ENCODE peak calls at places on chromosomes 2 and 18, in four cellular contexts. M is GM12878, K is GM12891, Q is K562. U is an unnamed sample.

GRCh38 chr2:74179063-74179865 is 585 bp upstream of the MOB1A start:
- DNase-seq in M (no peak), K (no peak), Q (peak), U (peak)

GRCh38 chr18:40987581-40987980 is 967.5 kb upstream of the PIK3C3 start:
- DNase-seq in M (no peak), K (no peak), Q (no peak), U (no peak)

GRCh38 chr2:212841426-212841825 is 302.8 kb upstream of the ERBB4 start:
- DNase-seq in M (no peak), K (no peak), Q (no peak), U (no peak)

GRCh38 chr2:108988796-108989713 is at the start of gene EDAR:
- DNase-seq in M (no peak), K (peak), Q (peak), U (no peak)

GRCh38 chr18:11516988-11517630 is 92.3 kb upstream of the SLC35G4 start:
- DNase-seq in M (no peak), K (no peak), Q (no peak), U (no peak)

GRCh38 chr2:128371648-128372345 is 53.1 kb upstream of the HS6ST1 start:
- DNase-seq in M (no peak), K (no peak), Q (no peak), U (no peak)

GRCh38 chr18:23871410-23871809 is 143.1 kb upstream of the TTC39C start:
- DNase-seq in M (peak), K (peak), Q (no peak), U (no peak)

GRCh38 chr2:173664520-173664919 is 300.7 kb downstream of the SP3 start:
- DNase-seq in M (no peak), K (no peak), Q (no peak), U (no peak)

GRCh38 chr2:158459161-158460003 is 2.6 kb downstream of the PKP4 start:
- DNase-seq in M (no peak), K (no peak), Q (peak), U (no peak)

GRCh38 chr18:45527891-45528290 is 87.4 kb upstream of the SLC14A2 start:
- DNase-seq in M (no peak), K (no peak), Q (no peak), U (no peak)

GRCh38 chr2:171482877-171483276 is 39.4 kb upstream of the CYBRD1 start:
- DNase-seq in M (no peak), K (no peak), Q (no peak), U (no peak)

GRCh38 chr18:8045890-8046289 is 478.8 kb downstream of the PTPRM start:
- DNase-seq in M (no peak), K (no peak), Q (no peak), U (no peak)

GRCh38 chr2:64636105-64636873 is 17.4 kb downstream of the SERTAD2 start:
- DNase-seq in M (peak), K (peak), Q (no peak), U (peak)

GRCh38 chr2:201781583-201782051 is 884 bp upstream of the ALS2 start:
- DNase-seq in M (no peak), K (peak), Q (no peak), U (no peak)

GRCh38 chr18:35971661-35972196 is 750 bp upstream of the RMP24 start:
- DNase-seq in M (no peak), K (no peak), Q (no peak), U (no peak)

GRCh38 chr2:118048396-118048795 is 34.5 kb upstream of the CCDC93 start:
- DNase-seq in M (no peak), K (no peak), Q (no peak), U (no peak)

GRCh38 chr18:306608-307255 is 38.9 kb upstream of the THOC1 start:
- DNase-seq in M (no peak), K (no peak), Q (peak), U (no peak)

GRCh38 chr2:120344214-120344990 is 1.5 kb upstream of the INHBB start:
- DNase-seq in M (no peak), K (no peak), Q (no peak), U (no peak)

GRCh38 chr18:58046087-58046793 is 2.2 kb downstream of the NEDD4L start:
- DNase-seq in M (no peak), K (no peak), Q (no peak), U (no peak)

GRCh38 chr2:149562304-149562703 is 25.3 kb downstream of the MMADHC start:
- DNase-seq in M (no peak), K (no peak), Q (no peak), U (no peak)

GRCh38 chr2:179263460-179264237 is 983 bp downstream of the SESTD1 start:
- DNase-seq in M (no peak), K (no peak), Q (peak), U (peak)

GRCh38 chr2:206084870-206085741 is 868 bp downstream of the INO80D start:
- DNase-seq in M (no peak), K (peak), Q (peak), U (no peak)

GRCh38 chr2:113796592-113797180 is 40.2 kb upstream of the SLC35F5 start:
- DNase-seq in M (no peak), K (no peak), Q (no peak), U (no peak)

GRCh38 chr2:88416016-88416663 is 36.4 kb downstream of the FOXI3 start:
- DNase-seq in M (no peak), K (no peak), Q (no peak), U (no peak)

GRCh38 chr2:7145707-7146106 is 228.5 kb downstream of the RNF144A start:
- DNase-seq in M (no peak), K (no peak), Q (no peak), U (no peak)

GRCh38 chr2:215137741-215138340 is 585 bp downstream of the ABCA12 start:
- DNase-seq in M (no peak), K (no peak), Q (no peak), U (no peak)

GRCh38 chr18:43681661-43682060 is 404.4 kb upstream of the SYT4 start:
- DNase-seq in M (no peak), K (no peak), Q (no peak), U (no peak)

GRCh38 chr18:70620837-70621612 is 332.2 kb downstream of the SOCS6 start:
- DNase-seq in M (no peak), K (no peak), Q (no peak), U (no peak)

GRCh38 chr2:182894174-182894573 is 27.7 kb upstream of the FRZB start:
- DNase-seq in M (no peak), K (no peak), Q (no peak), U (no peak)

GRCh38 chr2:182895169-182895568 is 28.7 kb upstream of the FRZB start:
- DNase-seq in M (no peak), K (no peak), Q (no peak), U (no peak)

GRCh38 chr2:182895798-182896197 is 29.4 kb upstream of the FRZB start:
- DNase-seq in M (no peak), K (no peak), Q (no peak), U (no peak)

GRCh38 chr2:182898718-182899117 is 32.3 kb upstream of the FRZB start:
- DNase-seq in M (no peak), K (no peak), Q (no peak), U (no peak)

DNA sequence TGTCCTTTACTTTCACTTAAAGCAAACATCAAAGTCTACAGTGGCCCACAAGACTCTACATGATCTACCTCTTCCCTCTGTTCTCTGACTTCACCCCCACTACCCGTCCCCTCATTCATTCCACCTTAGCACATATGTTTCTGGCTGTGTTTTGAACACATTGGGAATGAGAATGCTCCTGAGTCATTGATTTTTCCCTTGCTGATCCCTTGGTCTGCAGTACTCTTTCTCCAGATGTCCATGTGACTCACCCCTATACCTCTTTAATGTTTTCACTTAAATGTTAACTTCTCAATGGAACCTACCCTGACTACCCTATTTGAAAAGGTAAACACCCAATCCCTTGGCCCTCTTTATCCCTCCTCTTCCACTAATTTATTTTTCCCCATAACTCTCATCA is 30.7 kb upstream of the FRZB start:
- DNase-seq in M (no peak), K (no peak), Q (no peak), U (no peak)
- TF ChIP-seq SPI1 in M (no peak), K (no peak), Q (no peak), U (no peak)

DNA sequence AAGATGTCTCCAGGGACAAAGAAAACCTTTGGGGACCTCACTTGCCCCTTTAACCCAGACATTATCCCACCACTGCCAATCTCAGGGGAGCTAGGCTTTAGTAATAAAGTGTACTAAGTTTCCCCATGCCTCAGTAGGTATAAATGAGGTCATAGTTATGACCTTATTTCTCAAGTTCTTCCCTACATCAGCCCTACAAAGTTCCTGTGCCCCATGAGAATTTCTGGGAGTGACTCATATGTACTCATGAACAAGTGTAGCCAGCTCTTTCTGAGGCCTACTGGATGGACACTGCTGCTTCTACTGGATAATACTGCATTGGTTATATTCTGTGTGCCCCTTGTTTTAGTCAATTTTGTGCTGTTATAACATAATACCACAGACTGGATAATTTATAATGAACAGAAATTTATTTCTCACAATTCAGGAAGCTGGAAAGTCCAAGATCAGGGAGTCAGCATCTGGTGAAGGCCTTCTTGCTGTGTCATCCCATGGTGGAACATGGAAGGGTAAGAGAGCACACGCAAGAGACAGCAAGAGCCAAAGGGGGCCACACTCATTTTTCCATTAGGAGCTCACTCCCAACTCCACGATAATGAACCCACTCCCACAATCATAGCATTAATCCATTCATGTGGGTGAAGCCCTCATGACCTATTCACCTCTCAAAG is 25.2 kb upstream of the ST3GAL5 start:
- DNase-seq in M (no peak), K (no peak), Q (no peak), U (no peak)
- TF ChIP-seq SPI1 in M (no peak), K (no peak), Q (no peak), U (no peak)

DNA sequence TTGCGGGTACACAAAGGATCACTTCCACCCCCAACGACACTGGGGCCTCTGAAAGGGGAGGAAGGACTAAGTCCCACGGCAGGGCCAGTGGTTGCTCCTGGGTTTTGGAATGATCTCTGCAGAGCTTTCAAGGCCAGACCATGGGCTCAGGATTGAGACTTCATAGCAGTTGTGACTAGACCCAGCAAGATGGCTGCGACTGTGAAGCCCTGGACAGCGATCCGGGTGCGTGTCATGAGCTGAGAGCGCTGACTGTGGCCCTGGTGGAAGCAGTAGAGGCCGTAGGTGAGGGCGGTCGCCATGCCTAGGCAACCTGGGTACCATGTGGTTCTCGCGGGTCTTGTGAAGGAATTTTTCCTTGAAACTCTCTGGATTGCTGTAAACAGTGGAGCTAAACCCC is 27.3 kb downstream of the NCL start:
- DNase-seq in M (no peak), K (no peak), Q (no peak), U (no peak)
- TF ChIP-seq SPI1 in M (no peak), K (no peak), Q (no peak), U (no peak)

DNA sequence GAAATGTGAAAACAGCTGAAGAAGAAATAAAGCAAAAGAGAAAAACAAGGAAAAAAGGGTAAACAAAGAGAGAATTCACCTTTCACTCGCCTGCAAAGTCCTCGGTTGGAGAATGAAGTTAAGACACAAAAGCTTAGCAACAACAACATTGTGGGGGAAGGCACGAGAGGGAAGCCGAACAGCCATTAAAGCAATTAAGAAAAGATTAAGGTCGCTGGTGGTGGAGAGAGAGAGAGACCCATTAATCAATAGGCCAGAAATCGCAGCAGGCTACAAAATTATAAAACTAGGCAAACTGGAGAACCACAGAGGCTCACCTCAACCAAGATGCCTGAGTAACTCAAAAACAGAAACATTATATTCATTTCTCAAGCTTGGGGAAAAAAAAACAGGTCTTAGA is 120.0 kb upstream of the SIX3 start:
- DNase-seq in M (no peak), K (no peak), Q (no peak), U (no peak)
- TF ChIP-seq SPI1 in M (no peak), K (no peak), Q (no peak), U (no peak)

U was measured in HL-60.